ENCODE peak calls at places on chromosome X, in six cellular contexts. One of them, this sample, is unnamed.

GRCh38 chrX:149494844-149495565 is 10.1 kb downstream of the IDS start:
- DNase-seq in brain microvascular endothelial cell: no peak
- DNase-seq in heart right ventricle: no peak
- DNase-seq in lower lobe of right lung: no peak
- DNase-seq in upper lobe of right lung: no peak
- DNase-seq in transverse colon: no peak
- DNase-seq in this sample: no peak

GRCh38 chrX:20729421-20729820 is 462.7 kb upstream of the RPS6KA3 start:
- DNase-seq in brain microvascular endothelial cell: no peak
- DNase-seq in heart right ventricle: no peak
- DNase-seq in lower lobe of right lung: no peak
- DNase-seq in upper lobe of right lung: no peak
- DNase-seq in transverse colon: no peak
- DNase-seq in this sample: no peak

GRCh38 chrX:152923599-152923998 is 25.7 kb downstream of the ZNF185 start:
- DNase-seq in brain microvascular endothelial cell: no peak
- DNase-seq in heart right ventricle: no peak
- DNase-seq in lower lobe of right lung: no peak
- DNase-seq in upper lobe of right lung: no peak
- DNase-seq in transverse colon: no peak
- DNase-seq in this sample: no peak

GRCh38 chrX:137194164-137194563 is 160.4 kb upstream of the GPR101 start:
- DNase-seq in brain microvascular endothelial cell: peak; percentile 5
- DNase-seq in heart right ventricle: no peak
- DNase-seq in lower lobe of right lung: no peak
- DNase-seq in upper lobe of right lung: no peak
- DNase-seq in transverse colon: no peak
- DNase-seq in this sample: no peak

GRCh38 chrX:54695816-54696487 is 102.1 kb downstream of the ITIH6 start:
- DNase-seq in brain microvascular endothelial cell: no peak
- DNase-seq in heart right ventricle: no peak
- DNase-seq in lower lobe of right lung: no peak
- DNase-seq in upper lobe of right lung: no peak
- DNase-seq in transverse colon: no peak
- DNase-seq in this sample: no peak

GRCh38 chrX:22748093-22748999 is 251.4 kb upstream of the DDX53 start:
- DNase-seq in brain microvascular endothelial cell: peak; percentile 25
- DNase-seq in heart right ventricle: peak; percentile 12
- DNase-seq in lower lobe of right lung: no peak
- DNase-seq in upper lobe of right lung: no peak
- DNase-seq in transverse colon: peak; percentile 35
- DNase-seq in this sample: no peak

GRCh38 chrX:72685810-72686465 is 28.2 kb downstream of the PHKA1 start:
- DNase-seq in brain microvascular endothelial cell: no peak
- DNase-seq in heart right ventricle: no peak
- DNase-seq in lower lobe of right lung: no peak
- DNase-seq in upper lobe of right lung: no peak
- DNase-seq in transverse colon: no peak
- DNase-seq in this sample: no peak

GRCh38 chrX:130810561-130810960 is 92.4 kb downstream of the ENOX2 start:
- DNase-seq in brain microvascular endothelial cell: no peak
- DNase-seq in heart right ventricle: no peak
- DNase-seq in lower lobe of right lung: no peak
- DNase-seq in upper lobe of right lung: no peak
- DNase-seq in transverse colon: no peak
- DNase-seq in this sample: no peak

GRCh38 chrX:108735680-108736508 is 469 bp downstream of the IRS4 start:
- DNase-seq in brain microvascular endothelial cell: no peak
- DNase-seq in heart right ventricle: no peak
- DNase-seq in lower lobe of right lung: no peak
- DNase-seq in upper lobe of right lung: peak; percentile 21
- DNase-seq in transverse colon: no peak
- DNase-seq in this sample: no peak

GRCh38 chrX:22373766-22374165 is 101.1 kb downstream of the CBLL2 start:
- DNase-seq in brain microvascular endothelial cell: no peak
- DNase-seq in heart right ventricle: no peak
- DNase-seq in lower lobe of right lung: no peak
- DNase-seq in upper lobe of right lung: no peak
- DNase-seq in transverse colon: no peak
- DNase-seq in this sample: no peak

GRCh38 chrX:114611018-114611619 is 27.2 kb downstream of the HTR2C start:
- DNase-seq in brain microvascular endothelial cell: peak; percentile 28
- DNase-seq in heart right ventricle: no peak
- DNase-seq in lower lobe of right lung: no peak
- DNase-seq in upper lobe of right lung: no peak
- DNase-seq in transverse colon: peak; percentile 14
- DNase-seq in this sample: no peak

GRCh38 chrX:19670321-19670750 is 155.0 kb upstream of the MAP3K15 start:
- DNase-seq in brain microvascular endothelial cell: no peak
- DNase-seq in heart right ventricle: no peak
- DNase-seq in lower lobe of right lung: no peak
- DNase-seq in upper lobe of right lung: no peak
- DNase-seq in transverse colon: no peak
- DNase-seq in this sample: no peak

GRCh38 chrX:129780441-129781105 is 824 bp downstream of the SASH3 start:
- DNase-seq in brain microvascular endothelial cell: no peak
- DNase-seq in heart right ventricle: no peak
- DNase-seq in lower lobe of right lung: no peak
- DNase-seq in upper lobe of right lung: no peak
- DNase-seq in transverse colon: no peak
- DNase-seq in this sample: no peak

GRCh38 chrX:142637206-142637605 is 388.5 kb upstream of the SPANXN4 start:
- DNase-seq in brain microvascular endothelial cell: no peak
- DNase-seq in heart right ventricle: no peak
- DNase-seq in lower lobe of right lung: no peak
- DNase-seq in upper lobe of right lung: no peak
- DNase-seq in transverse colon: no peak
- DNase-seq in this sample: no peak

GRCh38 chrX:101539116-101539515 is 11.2 kb upstream of the ARMCX1 start:
- DNase-seq in brain microvascular endothelial cell: no peak
- DNase-seq in heart right ventricle: no peak
- DNase-seq in lower lobe of right lung: no peak
- DNase-seq in upper lobe of right lung: no peak
- DNase-seq in transverse colon: no peak
- DNase-seq in this sample: no peak

GRCh38 chrX:21802054-21802660 is 37.3 kb upstream of the MBTPS2 start:
- DNase-seq in brain microvascular endothelial cell: no peak
- DNase-seq in heart right ventricle: no peak
- DNase-seq in lower lobe of right lung: no peak
- DNase-seq in upper lobe of right lung: no peak
- DNase-seq in transverse colon: no peak
- DNase-seq in this sample: no peak

GRCh38 chrX:74534569-74535038 is 79.8 kb downstream of the RLIM start:
- DNase-seq in brain microvascular endothelial cell: peak; percentile 5
- DNase-seq in heart right ventricle: no peak
- DNase-seq in lower lobe of right lung: no peak
- DNase-seq in upper lobe of right lung: no peak
- DNase-seq in transverse colon: no peak
- DNase-seq in this sample: no peak

GRCh38 chrX:36947214-36947613 is 61.0 kb upstream of the FAM47C start:
- DNase-seq in brain microvascular endothelial cell: no peak
- DNase-seq in heart right ventricle: no peak
- DNase-seq in lower lobe of right lung: no peak
- DNase-seq in upper lobe of right lung: no peak
- DNase-seq in transverse colon: no peak
- DNase-seq in this sample: no peak

GRCh38 chrX:729583-730409 is 99.2 kb downstream of the SHOX start:
- DNase-seq in brain microvascular endothelial cell: no peak
- DNase-seq in heart right ventricle: no peak
- DNase-seq in lower lobe of right lung: no peak
- DNase-seq in upper lobe of right lung: no peak
- DNase-seq in transverse colon: no peak
- DNase-seq in this sample: no peak

GRCh38 chrX:154411981-154412340 is 622 bp downstream of the TAFAZZIN start:
- DNase-seq in brain microvascular endothelial cell: no peak
- DNase-seq in heart right ventricle: peak; percentile 53
- DNase-seq in lower lobe of right lung: peak; percentile 81
- DNase-seq in upper lobe of right lung: peak; percentile 88
- DNase-seq in transverse colon: peak; percentile 76
- DNase-seq in this sample: no peak

GRCh38 chrX:149495573-149496071 is 9.5 kb downstream of the IDS start:
- DNase-seq in brain microvascular endothelial cell: peak; percentile 77
- DNase-seq in heart right ventricle: no peak
- DNase-seq in lower lobe of right lung: no peak
- DNase-seq in upper lobe of right lung: no peak
- DNase-seq in transverse colon: no peak
- DNase-seq in this sample: no peak

GRCh38 chrX:109384569-109385174 is 97.2 kb downstream of the GUCY2F start:
- DNase-seq in brain microvascular endothelial cell: peak; percentile 18
- DNase-seq in heart right ventricle: no peak
- DNase-seq in lower lobe of right lung: no peak
- DNase-seq in upper lobe of right lung: no peak
- DNase-seq in transverse colon: no peak
- DNase-seq in this sample: no peak

GRCh38 chrX:71378752-71379151 is 12.6 kb downstream of the TAF1 start:
- DNase-seq in brain microvascular endothelial cell: no peak
- DNase-seq in heart right ventricle: no peak
- DNase-seq in lower lobe of right lung: no peak
- DNase-seq in upper lobe of right lung: no peak
- DNase-seq in transverse colon: no peak
- DNase-seq in this sample: no peak
- H3K36me3 ChIP-seq in brain microvascular endothelial cell: peaks cover 21% of the 10 kb centered on the region
- H3K36me3 ChIP-seq in heart right ventricle: no peaks in the 10 kb centered on the region
- H3K36me3 ChIP-seq in lower lobe of right lung: peaks cover 98% of the 10 kb centered on the region
- H3K36me3 ChIP-seq in upper lobe of right lung: peaks cover 88% of the 10 kb centered on the region
- H3K36me3 ChIP-seq in transverse colon: no peaks in the 10 kb centered on the region
- H3K36me3 ChIP-seq in this sample: peaks cover 70% of the 10 kb centered on the region

GRCh38 chrX:47224896-47225290 is 6.4 kb downstream of the CDK16 start:
- DNase-seq in brain microvascular endothelial cell: no peak
- DNase-seq in heart right ventricle: no peak
- DNase-seq in lower lobe of right lung: no peak
- DNase-seq in upper lobe of right lung: no peak
- DNase-seq in transverse colon: no peak
- DNase-seq in this sample: no peak

GRCh38 chrX:47227334-47227583 is 5.5 kb upstream of the USP11 start:
- DNase-seq in brain microvascular endothelial cell: no peak
- DNase-seq in heart right ventricle: no peak
- DNase-seq in lower lobe of right lung: no peak
- DNase-seq in upper lobe of right lung: no peak
- DNase-seq in transverse colon: no peak
- DNase-seq in this sample: no peak

GRCh38 chrX:47228550-47229270 is 4.1 kb upstream of the USP11 start:
- DNase-seq in brain microvascular endothelial cell: no peak
- DNase-seq in heart right ventricle: no peak
- DNase-seq in lower lobe of right lung: no peak
- DNase-seq in upper lobe of right lung: no peak
- DNase-seq in transverse colon: no peak
- DNase-seq in this sample: no peak

GRCh38 chrX:47226071-47226470 is 6.7 kb upstream of the USP11 start:
- DNase-seq in brain microvascular endothelial cell: no peak
- DNase-seq in heart right ventricle: no peak
- DNase-seq in lower lobe of right lung: no peak
- DNase-seq in upper lobe of right lung: no peak
- DNase-seq in transverse colon: no peak
- DNase-seq in this sample: no peak

DNA sequence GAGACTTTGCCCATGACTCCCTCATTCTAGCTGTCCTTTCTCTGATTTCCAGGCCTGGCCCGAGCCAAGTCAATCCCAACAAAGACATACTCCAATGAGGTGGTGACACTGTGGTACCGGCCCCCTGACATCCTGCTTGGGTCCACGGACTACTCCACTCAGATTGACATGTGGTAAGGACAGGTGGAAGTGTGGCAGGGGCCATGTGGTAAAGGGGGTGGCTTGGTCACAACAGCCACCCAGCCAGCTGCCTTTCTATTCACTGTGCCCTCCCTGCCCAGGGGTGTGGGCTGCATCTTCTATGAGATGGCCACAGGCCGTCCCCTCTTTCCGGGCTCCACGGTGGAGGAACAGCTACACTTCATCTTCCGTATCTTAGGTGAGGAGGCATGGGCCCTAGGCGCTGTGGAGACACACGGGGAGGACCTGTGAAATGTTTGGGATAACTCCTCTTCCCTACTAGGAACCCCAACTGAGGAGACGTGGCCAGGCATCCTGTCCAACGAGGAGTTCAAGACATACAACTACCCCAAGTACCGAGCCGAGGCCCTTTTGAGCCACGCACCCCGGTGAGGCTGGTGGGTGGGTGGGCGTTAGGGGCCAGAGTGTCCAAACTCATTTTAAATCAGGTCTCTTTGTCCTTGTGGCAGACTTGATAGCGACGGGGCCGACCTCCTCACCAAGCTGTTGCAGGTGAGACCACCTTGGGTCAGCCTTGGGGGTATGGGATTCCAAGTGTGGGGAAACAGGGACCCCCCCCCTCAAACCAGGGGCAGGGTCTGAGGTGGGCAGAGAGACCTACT is 6.1 kb upstream of the USP11 start:
- DNase-seq in brain microvascular endothelial cell: no peak
- DNase-seq in heart right ventricle: no peak
- DNase-seq in lower lobe of right lung: no peak
- DNase-seq in upper lobe of right lung: no peak
- DNase-seq in transverse colon: no peak
- DNase-seq in this sample: no peak
- H3K36me3 ChIP-seq in brain microvascular endothelial cell: peaks cover 60% of the 10 kb centered on the region
- H3K36me3 ChIP-seq in heart right ventricle: no peaks in the 10 kb centered on the region
- H3K36me3 ChIP-seq in lower lobe of right lung: peaks cover 57% of the 10 kb centered on the region
- H3K36me3 ChIP-seq in upper lobe of right lung: peaks cover 52% of the 10 kb centered on the region
- H3K36me3 ChIP-seq in transverse colon: no peaks in the 10 kb centered on the region
- H3K36me3 ChIP-seq in this sample: peaks cover 43% of the 10 kb centered on the region

GRCh38 chrX:120016068-120016441 is 61.4 kb downstream of the RHOXF2B start:
- DNase-seq in brain microvascular endothelial cell: no peak
- DNase-seq in heart right ventricle: no peak
- DNase-seq in lower lobe of right lung: no peak
- DNase-seq in upper lobe of right lung: no peak
- DNase-seq in transverse colon: no peak
- DNase-seq in this sample: no peak
- H3K36me3 ChIP-seq in brain microvascular endothelial cell: no peaks in the 10 kb centered on the region
- H3K36me3 ChIP-seq in heart right ventricle: no peaks in the 10 kb centered on the region
- H3K36me3 ChIP-seq in lower lobe of right lung: no peaks in the 10 kb centered on the region
- H3K36me3 ChIP-seq in upper lobe of right lung: no peaks in the 10 kb centered on the region
- H3K36me3 ChIP-seq in transverse colon: no peaks in the 10 kb centered on the region
- H3K36me3 ChIP-seq in this sample: no peaks in the 10 kb centered on the region

DNA sequence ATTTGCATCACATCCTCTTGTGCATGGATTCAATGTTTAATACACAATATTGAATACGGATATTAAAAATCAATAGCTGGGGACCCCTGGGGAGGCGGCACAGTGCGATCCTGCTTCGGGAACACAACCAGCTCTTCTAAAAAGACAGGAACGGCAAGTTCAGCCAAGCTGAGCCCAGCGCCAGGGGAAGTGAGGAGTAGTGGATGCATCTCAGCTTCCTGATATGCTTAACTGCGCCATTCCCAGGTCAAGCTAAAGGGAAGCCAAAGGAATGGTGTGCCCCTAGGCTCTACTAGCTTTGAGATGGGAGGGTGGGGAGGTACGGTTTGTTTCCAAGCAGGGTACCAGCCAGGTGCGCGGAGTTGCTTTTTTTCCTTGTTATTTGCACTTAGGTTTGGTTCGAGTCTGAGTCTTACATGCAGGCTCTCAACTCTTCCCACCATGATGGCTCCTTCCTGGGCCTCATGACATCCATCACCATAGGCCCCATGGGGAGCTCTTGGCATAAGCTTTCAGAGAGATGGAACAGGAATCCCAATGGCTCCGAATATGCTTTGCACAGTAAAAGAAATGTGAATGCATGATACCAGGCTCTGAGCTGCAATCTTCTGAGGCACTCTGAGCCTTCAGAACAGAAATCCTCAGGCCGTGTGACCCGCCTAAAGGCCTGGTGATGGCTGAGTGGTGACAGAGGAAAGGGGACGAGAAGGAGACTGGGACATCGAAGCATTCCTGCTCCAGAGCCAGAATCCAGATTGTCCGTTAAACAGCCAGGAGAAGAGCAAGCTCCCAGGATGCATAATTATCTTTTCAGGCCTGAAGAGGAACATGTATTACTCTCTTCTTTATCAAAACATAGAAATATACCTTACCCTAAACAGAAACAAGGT is 51.8 kb upstream of the BCOR start:
- DNase-seq in brain microvascular endothelial cell: no peak
- DNase-seq in heart right ventricle: no peak
- DNase-seq in lower lobe of right lung: no peak
- DNase-seq in upper lobe of right lung: no peak
- DNase-seq in transverse colon: no peak
- DNase-seq in this sample: no peak
- H3K36me3 ChIP-seq in brain microvascular endothelial cell: no peaks in the 10 kb centered on the region
- H3K36me3 ChIP-seq in heart right ventricle: no peaks in the 10 kb centered on the region
- H3K36me3 ChIP-seq in lower lobe of right lung: no peaks in the 10 kb centered on the region
- H3K36me3 ChIP-seq in upper lobe of right lung: no peaks in the 10 kb centered on the region
- H3K36me3 ChIP-seq in transverse colon: no peaks in the 10 kb centered on the region
- H3K36me3 ChIP-seq in this sample: no peaks in the 10 kb centered on the region